ENCODE peak calls at places on chromosomes 4 and X, in six cellular contexts. One of them, this sample, is unnamed.

GRCh38 chr4:13678186-13678924 is 50.8 kb upstream of the BOD1L1 start:
- DNase-seq in OCI-LY7: no peak
- DNase-seq in esophagus squamous epithelium: no peak
- DNase-seq in MG63: peak
- DNase-seq in transverse colon: no peak
- DNase-seq in mammary epithelial cell: peak
- DNase-seq in this sample: no peak

GRCh38 chr4:54173281-54173912 is 55.7 kb upstream of the PDGFRA start:
- DNase-seq in esophagus squamous epithelium: no peak
- DNase-seq in OCI-LY7: no peak
- DNase-seq in mammary epithelial cell: no peak
- DNase-seq in transverse colon: no peak
- DNase-seq in MG63: peak
- DNase-seq in this sample: no peak

GRCh38 chr4:110878413-110878812 is 255.5 kb upstream of the PITX2 start:
- DNase-seq in esophagus squamous epithelium: no peak
- DNase-seq in mammary epithelial cell: no peak
- DNase-seq in OCI-LY7: no peak
- DNase-seq in MG63: no peak
- DNase-seq in transverse colon: no peak
- DNase-seq in this sample: no peak

GRCh38 chr4:151811403-151811802 is 50.6 kb upstream of the GATB start:
- DNase-seq in esophagus squamous epithelium: no peak
- DNase-seq in MG63: peak
- DNase-seq in transverse colon: no peak
- DNase-seq in OCI-LY7: no peak
- DNase-seq in mammary epithelial cell: no peak
- DNase-seq in this sample: no peak

GRCh38 chr4:186807131-186807530 is 83.5 kb upstream of the FAT1 start:
- DNase-seq in mammary epithelial cell: no peak
- DNase-seq in transverse colon: no peak
- DNase-seq in esophagus squamous epithelium: no peak
- DNase-seq in MG63: no peak
- DNase-seq in OCI-LY7: no peak
- DNase-seq in this sample: no peak

GRCh38 chr4:183444953-183445543 is 612 bp downstream of the CDKN2AIP start:
- DNase-seq in mammary epithelial cell: no peak
- DNase-seq in transverse colon: peak
- DNase-seq in MG63: peak
- DNase-seq in OCI-LY7: peak
- DNase-seq in esophagus squamous epithelium: no peak
- DNase-seq in this sample: no peak

GRCh38 chrX:2584659-2585470 is 84.1 kb upstream of the DHRSX start:
- DNase-seq in MG63: no peak
- DNase-seq in mammary epithelial cell: peak
- DNase-seq in esophagus squamous epithelium: no peak
- DNase-seq in transverse colon: no peak
- DNase-seq in OCI-LY7: no peak
- DNase-seq in this sample: no peak

GRCh38 chr4:180999217-180999616 is 1244.0 kb upstream of the TENM3 start:
- DNase-seq in MG63: no peak
- DNase-seq in transverse colon: no peak
- DNase-seq in mammary epithelial cell: no peak
- DNase-seq in OCI-LY7: no peak
- DNase-seq in esophagus squamous epithelium: no peak
- DNase-seq in this sample: no peak

GRCh38 chrX:69503228-69503834 is 795 bp upstream of the NALF2 start:
- DNase-seq in MG63: no peak
- DNase-seq in transverse colon: no peak
- DNase-seq in esophagus squamous epithelium: no peak
- DNase-seq in mammary epithelial cell: no peak
- DNase-seq in OCI-LY7: peak
- DNase-seq in this sample: no peak

GRCh38 chrX:69505772-69506616 is 1.9 kb downstream of the NALF2 start:
- DNase-seq in mammary epithelial cell: no peak
- DNase-seq in OCI-LY7: peak
- DNase-seq in transverse colon: no peak
- DNase-seq in esophagus squamous epithelium: no peak
- DNase-seq in MG63: no peak
- DNase-seq in this sample: peak

GRCh38 chrX:69504626-69505612 is 793 bp downstream of the NALF2 start:
- DNase-seq in MG63: no peak
- DNase-seq in OCI-LY7: peak
- DNase-seq in transverse colon: no peak
- DNase-seq in mammary epithelial cell: no peak
- DNase-seq in esophagus squamous epithelium: no peak
- DNase-seq in this sample: peak

GRCh38 chrX:69501433-69501832 is 2.7 kb upstream of the NALF2 start:
- DNase-seq in OCI-LY7: peak
- DNase-seq in mammary epithelial cell: no peak
- DNase-seq in MG63: peak
- DNase-seq in esophagus squamous epithelium: no peak
- DNase-seq in transverse colon: no peak
- DNase-seq in this sample: no peak

DNA sequence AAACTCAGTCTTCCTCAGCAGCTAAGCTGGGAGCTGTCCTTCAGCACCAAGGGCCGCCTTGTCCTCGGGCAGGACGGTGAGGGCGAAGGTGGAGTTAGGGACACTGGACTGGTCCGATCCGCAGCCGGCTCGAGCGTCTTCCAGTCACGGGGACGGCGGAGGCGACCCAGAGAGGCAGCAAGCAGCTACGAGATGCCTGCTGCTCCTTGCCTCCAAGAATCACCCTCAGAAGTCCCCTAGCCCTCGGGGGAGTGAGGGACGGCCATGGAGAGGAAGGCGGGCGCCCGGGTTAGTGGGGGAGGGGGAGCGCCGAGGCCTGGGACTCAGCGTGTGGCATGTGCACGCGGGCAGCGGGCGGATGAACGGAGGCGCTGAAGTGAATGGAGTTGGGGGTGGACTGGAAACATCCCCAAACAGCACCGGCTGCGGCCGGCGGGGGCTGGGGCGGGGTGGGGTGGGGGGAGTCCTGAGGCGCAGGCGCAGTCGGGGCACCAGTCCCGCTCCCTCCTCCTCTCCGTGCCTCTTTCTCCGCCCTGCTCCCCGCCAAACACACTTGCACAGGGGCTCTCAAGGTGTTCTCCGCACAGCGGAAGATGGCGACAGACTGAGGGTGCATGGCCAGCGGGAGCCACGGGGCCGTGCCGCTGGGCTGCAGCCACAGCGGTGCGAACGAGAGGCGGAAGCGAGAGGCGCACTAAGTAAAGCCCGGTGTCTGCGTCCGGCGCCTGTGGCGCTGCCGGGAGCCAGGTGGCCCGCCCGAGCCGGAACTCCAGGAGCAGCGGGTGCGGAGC is at the start of gene NALF2:
- DNase-seq in MG63: peak
- DNase-seq in mammary epithelial cell: peak
- DNase-seq in esophagus squamous epithelium: no peak
- DNase-seq in OCI-LY7: peak
- DNase-seq in transverse colon: peak
- DNase-seq in this sample: peak
- H3K4me3 ChIP-seq in MG63: peak
- H3K4me3 ChIP-seq in mammary epithelial cell: peak
- H3K4me3 ChIP-seq in esophagus squamous epithelium: peak
- H3K4me3 ChIP-seq in OCI-LY7: peak
- H3K4me3 ChIP-seq in transverse colon: peak
- H3K4me3 ChIP-seq in this sample: peak

DNA sequence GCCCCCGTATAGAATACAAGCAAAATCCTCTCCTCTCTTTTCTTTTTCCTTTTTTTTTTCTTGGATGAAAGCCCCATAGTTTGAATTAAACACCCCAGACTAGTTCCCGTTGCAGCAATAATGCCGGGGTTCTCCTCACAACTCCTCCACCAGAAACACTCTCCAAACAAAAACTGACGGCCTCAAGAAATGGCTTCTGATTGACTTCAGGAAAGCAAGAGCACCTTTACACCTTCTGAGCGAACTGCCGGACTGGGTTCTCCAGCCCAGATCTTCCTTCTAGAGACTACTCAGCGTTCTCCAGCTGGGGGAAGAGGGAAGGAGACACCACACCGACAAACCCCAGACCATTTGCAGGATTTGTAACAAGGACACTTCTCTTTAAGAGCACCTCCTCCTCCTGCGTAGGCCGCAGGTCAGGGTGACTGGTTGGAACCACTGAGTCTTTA is 4.0 kb downstream of the HAND2 start:
- DNase-seq in mammary epithelial cell: no peak
- DNase-seq in MG63: no peak
- DNase-seq in transverse colon: no peak
- DNase-seq in esophagus squamous epithelium: no peak
- DNase-seq in OCI-LY7: no peak
- DNase-seq in this sample: no peak
- H3K4me3 ChIP-seq in mammary epithelial cell: no peak
- H3K4me3 ChIP-seq in MG63: no peak
- H3K4me3 ChIP-seq in transverse colon: peak
- H3K4me3 ChIP-seq in esophagus squamous epithelium: no peak
- H3K4me3 ChIP-seq in OCI-LY7: no peak
- H3K4me3 ChIP-seq in this sample: peak

GRCh38 chr4:146654976-146655761 is 16.5 kb downstream of the POU4F2 start:
- DNase-seq in OCI-LY7: no peak
- DNase-seq in esophagus squamous epithelium: no peak
- DNase-seq in MG63: peak
- DNase-seq in mammary epithelial cell: no peak
- DNase-seq in transverse colon: no peak
- DNase-seq in this sample: peak
- H3K4me3 ChIP-seq in OCI-LY7: no peak
- H3K4me3 ChIP-seq in esophagus squamous epithelium: peak
- H3K4me3 ChIP-seq in MG63: peak
- H3K4me3 ChIP-seq in mammary epithelial cell: peak
- H3K4me3 ChIP-seq in transverse colon: peak
- H3K4me3 ChIP-seq in this sample: peak

GRCh38 chr4:112516076-112516385 is at the start of gene NEUROG2:
- DNase-seq in MG63: no peak
- DNase-seq in transverse colon: no peak
- DNase-seq in OCI-LY7: no peak
- DNase-seq in esophagus squamous epithelium: no peak
- DNase-seq in mammary epithelial cell: no peak
- DNase-seq in this sample: no peak

GRCh38 chr4:112517911-112518310 is 1.9 kb upstream of the NEUROG2 start:
- DNase-seq in MG63: no peak
- DNase-seq in transverse colon: no peak
- DNase-seq in mammary epithelial cell: no peak
- DNase-seq in OCI-LY7: no peak
- DNase-seq in esophagus squamous epithelium: no peak
- DNase-seq in this sample: no peak

GRCh38 chr4:112518675-112519074 is 2.7 kb upstream of the NEUROG2 start:
- DNase-seq in MG63: no peak
- DNase-seq in transverse colon: no peak
- DNase-seq in mammary epithelial cell: no peak
- DNase-seq in OCI-LY7: no peak
- DNase-seq in esophagus squamous epithelium: no peak
- DNase-seq in this sample: no peak

GRCh38 chr4:112516401-112517066 is 554 bp upstream of the NEUROG2 start:
- DNase-seq in mammary epithelial cell: no peak
- DNase-seq in MG63: no peak
- DNase-seq in esophagus squamous epithelium: no peak
- DNase-seq in transverse colon: no peak
- DNase-seq in OCI-LY7: peak
- DNase-seq in this sample: no peak

GRCh38 chr4:112517067-112517588 is 1.1 kb upstream of the NEUROG2 start:
- DNase-seq in esophagus squamous epithelium: no peak
- DNase-seq in MG63: no peak
- DNase-seq in transverse colon: no peak
- DNase-seq in OCI-LY7: peak
- DNase-seq in mammary epithelial cell: no peak
- DNase-seq in this sample: no peak
- H3K4me3 ChIP-seq in esophagus squamous epithelium: no peak
- H3K4me3 ChIP-seq in MG63: no peak
- H3K4me3 ChIP-seq in transverse colon: no peak
- H3K4me3 ChIP-seq in OCI-LY7: peak
- H3K4me3 ChIP-seq in mammary epithelial cell: no peak
- H3K4me3 ChIP-seq in this sample: no peak

GRCh38 chr4:27248829-27249228 is 388.2 kb downstream of the STIM2 start:
- DNase-seq in OCI-LY7: no peak
- DNase-seq in esophagus squamous epithelium: no peak
- DNase-seq in transverse colon: no peak
- DNase-seq in MG63: no peak
- DNase-seq in mammary epithelial cell: no peak
- DNase-seq in this sample: no peak

GRCh38 chr4:27242217-27242616 is 381.6 kb downstream of the STIM2 start:
- DNase-seq in esophagus squamous epithelium: no peak
- DNase-seq in OCI-LY7: no peak
- DNase-seq in transverse colon: no peak
- DNase-seq in MG63: no peak
- DNase-seq in mammary epithelial cell: no peak
- DNase-seq in this sample: no peak

GRCh38 chr4:27239651-27240050 is 379.0 kb downstream of the STIM2 start:
- DNase-seq in OCI-LY7: no peak
- DNase-seq in mammary epithelial cell: peak
- DNase-seq in transverse colon: no peak
- DNase-seq in esophagus squamous epithelium: no peak
- DNase-seq in MG63: peak
- DNase-seq in this sample: no peak

DNA sequence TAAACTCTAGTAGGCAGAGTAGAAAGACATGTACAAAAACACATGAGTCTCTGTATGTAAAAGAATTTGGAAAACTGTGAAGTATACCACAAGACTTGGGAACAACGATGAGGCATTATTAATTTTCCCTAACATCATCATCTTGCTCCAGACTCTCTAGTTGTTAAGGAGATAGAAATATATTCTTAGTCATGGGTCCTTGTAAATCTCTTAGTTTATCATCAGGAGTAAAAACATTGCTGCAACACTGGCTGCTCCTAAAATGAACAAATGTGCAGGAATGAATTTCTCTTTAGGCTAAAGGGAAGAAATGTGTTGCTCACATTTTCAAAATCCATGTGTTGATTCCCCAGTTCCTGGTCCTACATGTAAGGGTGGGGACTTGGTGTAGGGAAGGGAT is 384.6 kb downstream of the STIM2 start:
- DNase-seq in OCI-LY7: no peak
- DNase-seq in esophagus squamous epithelium: no peak
- DNase-seq in mammary epithelial cell: no peak
- DNase-seq in transverse colon: no peak
- DNase-seq in MG63: no peak
- DNase-seq in this sample: no peak
- H3K4me3 ChIP-seq in OCI-LY7: no peak
- H3K4me3 ChIP-seq in esophagus squamous epithelium: no peak
- H3K4me3 ChIP-seq in mammary epithelial cell: no peak
- H3K4me3 ChIP-seq in transverse colon: no peak
- H3K4me3 ChIP-seq in MG63: no peak
- H3K4me3 ChIP-seq in this sample: no peak

GRCh38 chr4:40227284-40227683 is 30.5 kb downstream of the RHOH start:
- DNase-seq in OCI-LY7: no peak
- DNase-seq in transverse colon: no peak
- DNase-seq in mammary epithelial cell: no peak
- DNase-seq in esophagus squamous epithelium: no peak
- DNase-seq in MG63: no peak
- DNase-seq in this sample: no peak
- H3K4me3 ChIP-seq in OCI-LY7: no peak
- H3K4me3 ChIP-seq in transverse colon: no peak
- H3K4me3 ChIP-seq in mammary epithelial cell: no peak
- H3K4me3 ChIP-seq in esophagus squamous epithelium: no peak
- H3K4me3 ChIP-seq in MG63: no peak
- H3K4me3 ChIP-seq in this sample: no peak

This sample was measured in hepatocyte.